ENCODE peak calls at places on chromosomes 5 and 9, in seven cellular contexts. K is endodermal cell, I is IMR-90, X is AG04450, D is brain microvascular endothelial cell, M is breast epithelium, N is right lobe of liver. G is an unnamed sample.
A peak's percentile ranks its signal among the peaks of the same experiment; 100 is the strongest.

GRCh38 chr9:134854541-134854981 is 26.0 kb upstream of the FCN2 start:
- DNase-seq in D (no peak), N (no peak), K (peak; percentile 19), I (no peak), X (no peak), M (no peak), G (no peak)

GRCh38 chr5:61167382-61167781 is 5.1 kb upstream of the SMIM15 start:
- DNase-seq in D (peak; percentile 27), N (no peak), X (no peak), I (peak; percentile 65), M (no peak), K (peak; percentile 58), G (peak; percentile 21)

GRCh38 chr9:77707696-77708095 is 59.6 kb upstream of the GNA14 start:
- DNase-seq in I (peak; percentile 99), N (no peak), M (no peak), X (peak; percentile 95), K (no peak), D (peak; percentile 97), G (no peak)

GRCh38 chr5:79408028-79408427 is 105.9 kb downstream of the HOMER1 start:
- DNase-seq in K (no peak), D (no peak), M (no peak), X (no peak), N (no peak), I (no peak), G (no peak)

GRCh38 chr5:14551211-14551610 is 30.4 kb upstream of the OTULINL start:
- DNase-seq in I (no peak), D (no peak), M (no peak), K (no peak), X (no peak), N (no peak), G (no peak)

GRCh38 chr9:16925426-16925825 is 55.0 kb upstream of the BNC2 start:
- DNase-seq in I (peak; percentile 63), M (no peak), N (no peak), D (peak; percentile 32), K (no peak), X (peak; percentile 10), G (no peak)

GRCh38 chr5:102295534-102296228 is 403 bp downstream of the SLCO4C1 start:
- DNase-seq in M (no peak), I (no peak), D (no peak), K (no peak), N (peak; percentile 71), X (no peak), G (no peak)

GRCh38 chr5:13955896-13956295 is 11.4 kb upstream of the DNAH5 start:
- DNase-seq in X (no peak), D (no peak), N (no peak), K (no peak), M (no peak), I (peak; percentile 70), G (no peak)

GRCh38 chr5:124741711-124742496 is 4.5 kb downstream of the ZNF608 start:
- DNase-seq in M (no peak), X (peak; percentile 53), D (peak; percentile 94), K (no peak), I (peak; percentile 83), N (no peak), G (no peak)

GRCh38 chr9:117290809-117291208 is 124.0 kb downstream of the ASTN2 start:
- DNase-seq in D (no peak), M (no peak), N (no peak), I (peak; percentile 4), K (no peak), X (no peak), G (no peak)

GRCh38 chr5:180128671-180129261 is 57.2 kb upstream of the RNF130 start:
- DNase-seq in K (no peak), D (no peak), M (peak; percentile 34), N (no peak), I (no peak), X (no peak), G (peak; percentile 62)

GRCh38 chr5:59745422-59745863 is 148.1 kb downstream of the PDE4D start:
- DNase-seq in I (peak; percentile 66), D (peak; percentile 91), M (no peak), X (no peak), N (no peak), K (no peak), G (no peak)

GRCh38 chr9:68842568-68842967 is 137.5 kb downstream of the PIP5K1B start:
- DNase-seq in K (no peak), M (no peak), I (no peak), X (no peak), D (no peak), N (no peak), G (no peak)

GRCh38 chr9:127174386-127175318 is 52.2 kb upstream of the ANGPTL2 start:
- DNase-seq in I (no peak), N (no peak), D (no peak), X (no peak), K (peak; percentile 27), M (peak; percentile 34), G (peak; percentile 17)

GRCh38 chr5:157109744-157110143 is 900 bp upstream of the HAVCR2 start:
- DNase-seq in N (no peak), K (no peak), X (no peak), D (no peak), M (no peak), I (no peak), G (no peak)

GRCh38 chr5:154494036-154494435 is 16.0 kb upstream of the HAND1 start:
- DNase-seq in N (no peak), X (no peak), I (no peak), D (no peak), K (peak; percentile 22), M (no peak), G (no peak)

GRCh38 chr9:136620441-136621018 is 42.2 kb upstream of the EGFL7 start:
- DNase-seq in I (no peak), X (no peak), N (no peak), D (no peak), K (no peak), M (no peak), G (no peak)

GRCh38 chr5:126645132-126645531 is 44.4 kb downstream of the PHAX start:
- DNase-seq in X (no peak), D (no peak), I (no peak), N (no peak), K (no peak), M (no peak), G (no peak)

GRCh38 chr9:95137587-95138145 is 179.8 kb downstream of the FANCC start:
- DNase-seq in X (no peak), D (no peak), I (no peak), M (no peak), N (peak; percentile 89), K (no peak), G (no peak)

GRCh38 chr5:115377468-115378217 is 81.2 kb upstream of the CCDC112 start:
- DNase-seq in I (peak; percentile 94), M (no peak), K (no peak), D (peak; percentile 69), N (no peak), X (peak; percentile 66), G (no peak)

GRCh38 chr9:133235549-133236222 is 26.6 kb upstream of the OBP2B start:
- DNase-seq in D (no peak), N (no peak), M (no peak), K (no peak), I (no peak), X (no peak), G (no peak)

GRCh38 chr5:74567351-74567870 is 73.1 kb downstream of the ENC1 start:
- DNase-seq in D (no peak), X (no peak), M (no peak), I (no peak), N (no peak), K (peak; percentile 30), G (no peak)

GRCh38 chr9:91817493-91818225 is 132.4 kb downstream of the ROR2 start:
- DNase-seq in M (no peak), D (peak; percentile 30), X (peak; percentile 91), N (no peak), K (peak; percentile 67), I (peak; percentile 95), G (no peak)

GRCh38 chr5:930853-931252 is 38.2 kb downstream of the TRIP13 start:
- DNase-seq in I (no peak), X (no peak), D (no peak), M (no peak), K (no peak), N (no peak), G (no peak)

GRCh38 chr9:91773166-91773565 is 176.9 kb downstream of the ROR2 start:
- DNase-seq in I (no peak), K (no peak), M (no peak), D (no peak), N (no peak), X (no peak), G (no peak)

DNA sequence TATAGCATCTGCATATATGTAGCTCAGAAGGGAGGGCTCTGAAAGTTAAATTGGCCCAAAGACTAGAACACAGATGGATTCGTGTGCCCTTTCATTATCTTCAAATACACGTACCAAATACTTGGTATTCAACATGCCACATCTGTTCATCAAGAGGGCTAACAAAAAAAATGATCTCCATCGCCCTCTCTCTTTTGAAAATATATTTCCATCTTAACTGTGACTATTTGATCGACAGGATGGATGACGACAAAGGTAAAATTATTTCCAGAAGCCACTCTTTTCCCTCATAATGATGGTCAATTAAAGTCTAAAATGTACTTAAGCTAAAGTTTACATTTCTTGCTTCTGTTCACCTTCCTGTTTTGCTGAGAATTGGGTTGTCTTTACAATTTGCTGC is 77.0 kb downstream of the SEMA6A start:
- DNase-seq in I (no peak), K (no peak), M (no peak), N (no peak), X (no peak), D (no peak), G (no peak)
- TF ChIP-seq CTCF in I (no peak), K (no peak), M (no peak), N (no peak), X (no peak), D (no peak), G (peak; percentile 37)

GRCh38 chr5:112649882-112650281 is 87.8 kb upstream of the APC start:
- DNase-seq in M (no peak), X (no peak), K (no peak), I (no peak), N (no peak), D (no peak), G (no peak)
- H3K4me3 ChIP-seq in M (no peak overlapping the region), X (no peak overlapping the region), K (no peak overlapping the region), I (no peak overlapping the region), N (no peak overlapping the region), D (no peak overlapping the region), G (no peak overlapping the region)

GRCh38 chr9:124503713-124504529 is 3.3 kb downstream of the NR5A1 start:
- DNase-seq in M (no peak), D (no peak), I (no peak), K (no peak), X (no peak), N (no peak), G (no peak)
- H3K27me3 ChIP-seq in M (peaks cover 6% of the 10 kb centered on the region), D (peaks cover 65% of the 10 kb centered on the region), I (peaks cover 75% of the 10 kb centered on the region), K (peaks cover 57% of the 10 kb centered on the region), X (peaks cover 80% of the 10 kb centered on the region), N (no peaks in the 10 kb centered on the region), G (peaks cover 53% of the 10 kb centered on the region)

GRCh38 chr9:4661165-4662095 is 664 bp upstream of the PLPP6 start:
- DNase-seq in N (no peak), X (no peak), I (peak; percentile 55), D (no peak), K (no peak), M (no peak), G (no peak)

GRCh38 chr9:4665357-4665756 is 923 bp downstream of the SPATA6L start:
- DNase-seq in X (no peak), K (no peak), I (peak; percentile 45), M (no peak), D (no peak), N (no peak), G (no peak)

GRCh38 chr9:4662989-4663792 is 1.1 kb downstream of the PLPP6 start:
- DNase-seq in N (no peak), D (no peak), K (no peak), X (no peak), M (no peak), I (peak; percentile 47), G (no peak)

GRCh38 chr9:4663956-4664355 is 1.9 kb downstream of the PLPP6 start:
- DNase-seq in M (no peak), N (no peak), X (no peak), K (no peak), D (no peak), I (no peak), G (no peak)

GRCh38 chr9:4662108-4662988 is at the start of gene PLPP6:
- DNase-seq in M (peak; percentile 93), I (peak; percentile 75), X (no peak), K (peak; percentile 98), N (peak; percentile 93), D (peak; percentile 64), G (peak; percentile 84)
- TF ChIP-seq CTCF in M (peak; percentile 45), I (peak; percentile 54), X (peak; percentile 65), K (peak; percentile 65), N (peak; percentile 60), D (peak; percentile 68), G (peak; percentile 66)